ENCODE peak calls at places on chromosomes 6 and 20, in six cellular contexts. One of them, this sample, is unnamed. For H3K4me1, the result is how much of the 10 kb centered on the place peaks cover.

GRCh38 chr6:42845327-42845694 is 34.1 kb upstream of the RPL7L1 start:
- DNase-seq in colonic mucosa: peak
- DNase-seq in neural progenitor cell: no peak
- DNase-seq in left ventricle myocardium inferior: no peak
- DNase-seq in A549: no peak
- DNase-seq in kidney: no peak
- DNase-seq in this sample: no peak

GRCh38 chr6:123925360-123925759 is 121.7 kb downstream of the NKAIN2 start:
- DNase-seq in colonic mucosa: no peak
- DNase-seq in kidney: no peak
- DNase-seq in A549: no peak
- DNase-seq in neural progenitor cell: no peak
- DNase-seq in left ventricle myocardium inferior: no peak
- DNase-seq in this sample: no peak

GRCh38 chr6:10030942-10031537 is 383.8 kb downstream of the TFAP2A start:
- DNase-seq in kidney: no peak
- DNase-seq in left ventricle myocardium inferior: no peak
- DNase-seq in colonic mucosa: no peak
- DNase-seq in neural progenitor cell: peak
- DNase-seq in A549: no peak
- DNase-seq in this sample: no peak

GRCh38 chr6:127102299-127102698 is 16.2 kb upstream of the RSPO3 start:
- DNase-seq in left ventricle myocardium inferior: no peak
- DNase-seq in kidney: no peak
- DNase-seq in colonic mucosa: no peak
- DNase-seq in neural progenitor cell: no peak
- DNase-seq in A549: peak
- DNase-seq in this sample: no peak

GRCh38 chr6:32622545-32623401 is 14.4 kb upstream of the HLA-DQA1 start:
- DNase-seq in colonic mucosa: peak
- DNase-seq in A549: no peak
- DNase-seq in kidney: no peak
- DNase-seq in neural progenitor cell: peak
- DNase-seq in left ventricle myocardium inferior: no peak
- DNase-seq in this sample: peak

GRCh38 chr6:105310371-105310770 is 92.5 kb downstream of the PREP start:
- DNase-seq in neural progenitor cell: no peak
- DNase-seq in kidney: no peak
- DNase-seq in left ventricle myocardium inferior: no peak
- DNase-seq in colonic mucosa: peak
- DNase-seq in A549: no peak
- DNase-seq in this sample: no peak

GRCh38 chr6:167116109-167116837 is 6.6 kb upstream of the CCR6 start:
- DNase-seq in colonic mucosa: no peak
- DNase-seq in neural progenitor cell: no peak
- DNase-seq in left ventricle myocardium inferior: no peak
- DNase-seq in A549: no peak
- DNase-seq in kidney: peak
- DNase-seq in this sample: no peak

GRCh38 chr20:46559685-46560440 is 9.4 kb upstream of the OCSTAMP start:
- DNase-seq in A549: no peak
- DNase-seq in colonic mucosa: no peak
- DNase-seq in kidney: no peak
- DNase-seq in neural progenitor cell: no peak
- DNase-seq in left ventricle myocardium inferior: no peak
- DNase-seq in this sample: no peak

GRCh38 chr6:73652637-73653570 is 888 bp downstream of the SLC17A5 start:
- DNase-seq in kidney: peak
- DNase-seq in colonic mucosa: peak
- DNase-seq in neural progenitor cell: peak
- DNase-seq in A549: peak
- DNase-seq in left ventricle myocardium inferior: peak
- DNase-seq in this sample: peak

GRCh38 chr6:143449731-143450452 is 603 bp downstream of the ADAT2 start:
- DNase-seq in colonic mucosa: peak
- DNase-seq in A549: peak
- DNase-seq in kidney: peak
- DNase-seq in left ventricle myocardium inferior: no peak
- DNase-seq in neural progenitor cell: peak
- DNase-seq in this sample: peak

GRCh38 chr6:74519172-74519571 is 686.7 kb downstream of the COL12A1 start:
- DNase-seq in A549: peak
- DNase-seq in neural progenitor cell: no peak
- DNase-seq in colonic mucosa: no peak
- DNase-seq in kidney: no peak
- DNase-seq in left ventricle myocardium inferior: no peak
- DNase-seq in this sample: no peak

GRCh38 chr6:127907960-127908640 is 7.2 kb upstream of the THEMIS start:
- DNase-seq in colonic mucosa: no peak
- DNase-seq in left ventricle myocardium inferior: no peak
- DNase-seq in A549: no peak
- DNase-seq in kidney: no peak
- DNase-seq in neural progenitor cell: no peak
- DNase-seq in this sample: no peak

GRCh38 chr6:137743493-137743892 is 123.6 kb upstream of the TNFAIP3 start:
- DNase-seq in colonic mucosa: no peak
- DNase-seq in left ventricle myocardium inferior: no peak
- DNase-seq in kidney: no peak
- DNase-seq in A549: no peak
- DNase-seq in neural progenitor cell: no peak
- DNase-seq in this sample: no peak

GRCh38 chr20:38199506-38200390 is 34.7 kb upstream of the TGM2 start:
- DNase-seq in kidney: no peak
- DNase-seq in neural progenitor cell: no peak
- DNase-seq in colonic mucosa: no peak
- DNase-seq in A549: no peak
- DNase-seq in left ventricle myocardium inferior: no peak
- DNase-seq in this sample: no peak

GRCh38 chr6:152270301-152270925 is 366.7 kb downstream of the SYNE1 start:
- DNase-seq in left ventricle myocardium inferior: no peak
- DNase-seq in colonic mucosa: no peak
- DNase-seq in neural progenitor cell: no peak
- DNase-seq in A549: no peak
- DNase-seq in kidney: no peak
- DNase-seq in this sample: no peak

GRCh38 chr6:130696806-130697205 is 130.4 kb upstream of the SMLR1 start:
- DNase-seq in left ventricle myocardium inferior: no peak
- DNase-seq in colonic mucosa: no peak
- DNase-seq in A549: no peak
- DNase-seq in kidney: no peak
- DNase-seq in neural progenitor cell: no peak
- DNase-seq in this sample: no peak

GRCh38 chr6:53979468-53980067 is 131.7 kb upstream of the MLIP start:
- DNase-seq in kidney: no peak
- DNase-seq in left ventricle myocardium inferior: no peak
- DNase-seq in A549: peak
- DNase-seq in neural progenitor cell: peak
- DNase-seq in colonic mucosa: no peak
- DNase-seq in this sample: no peak

GRCh38 chr6:85416766-85417165 is 33.1 kb upstream of the NT5E start:
- DNase-seq in left ventricle myocardium inferior: no peak
- DNase-seq in kidney: no peak
- DNase-seq in colonic mucosa: no peak
- DNase-seq in neural progenitor cell: no peak
- DNase-seq in A549: no peak
- DNase-seq in this sample: no peak

GRCh38 chr6:30112402-30113376 is at the start of gene TRIM31:
- DNase-seq in left ventricle myocardium inferior: no peak
- DNase-seq in kidney: no peak
- DNase-seq in neural progenitor cell: no peak
- DNase-seq in A549: peak
- DNase-seq in colonic mucosa: peak
- DNase-seq in this sample: no peak

GRCh38 chr6:90086517-90086916 is 192.2 kb downstream of the GJA10 start:
- DNase-seq in left ventricle myocardium inferior: no peak
- DNase-seq in A549: peak
- DNase-seq in colonic mucosa: no peak
- DNase-seq in kidney: no peak
- DNase-seq in neural progenitor cell: no peak
- DNase-seq in this sample: no peak

GRCh38 chr6:72813807-72814596 is 192.1 kb downstream of the KCNQ5 start:
- DNase-seq in left ventricle myocardium inferior: no peak
- DNase-seq in colonic mucosa: no peak
- DNase-seq in neural progenitor cell: no peak
- DNase-seq in A549: no peak
- DNase-seq in kidney: no peak
- DNase-seq in this sample: no peak

DNA sequence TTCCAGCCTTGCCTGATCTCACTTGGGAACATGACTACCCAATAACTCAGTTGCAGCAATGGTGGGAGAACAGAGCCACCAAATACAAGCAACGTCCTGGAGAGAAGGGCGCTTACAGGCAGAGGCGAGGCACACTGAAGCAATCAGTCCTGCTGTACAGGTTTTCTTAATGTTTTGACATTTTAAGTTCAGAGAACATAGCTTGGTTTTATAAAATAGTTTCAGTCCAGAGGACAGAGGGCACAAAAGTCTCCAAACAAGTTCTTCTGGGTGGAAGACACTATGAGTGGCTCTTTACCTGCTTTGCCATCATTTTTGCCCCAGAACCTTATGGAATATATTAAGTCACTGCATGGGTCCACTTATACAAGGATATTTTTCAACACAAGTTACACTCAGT is 103.4 kb upstream of the KCNG1 start:
- DNase-seq in neural progenitor cell: no peak
- DNase-seq in colonic mucosa: no peak
- DNase-seq in A549: no peak
- DNase-seq in kidney: no peak
- DNase-seq in left ventricle myocardium inferior: no peak
- DNase-seq in this sample: no peak
- H3K4me1 ChIP-seq in neural progenitor cell: under half
- H3K4me1 ChIP-seq in colonic mucosa: under half
- H3K4me1 ChIP-seq in A549: under half
- H3K4me1 ChIP-seq in kidney: under half
- H3K4me1 ChIP-seq in left ventricle myocardium inferior: under half
- H3K4me1 ChIP-seq in this sample: under half

GRCh38 chr20:20755227-20755626 is 42.8 kb upstream of the RALGAPA2 start:
- DNase-seq in left ventricle myocardium inferior: no peak
- DNase-seq in kidney: no peak
- DNase-seq in A549: no peak
- DNase-seq in colonic mucosa: no peak
- DNase-seq in neural progenitor cell: no peak
- DNase-seq in this sample: no peak
- H3K27ac ChIP-seq in left ventricle myocardium inferior: no peak
- H3K27ac ChIP-seq in kidney: no peak
- H3K27ac ChIP-seq in A549: no peak
- H3K27ac ChIP-seq in colonic mucosa: no peak
- H3K27ac ChIP-seq in neural progenitor cell: no peak
- H3K27ac ChIP-seq in this sample: no peak

GRCh38 chr20:25041813-25042530 is 16.0 kb downstream of the ACSS1 start:
- DNase-seq in A549: no peak
- DNase-seq in colonic mucosa: no peak
- DNase-seq in kidney: peak
- DNase-seq in left ventricle myocardium inferior: no peak
- DNase-seq in neural progenitor cell: no peak
- DNase-seq in this sample: no peak

GRCh38 chr20:25038591-25039015 is 19.3 kb downstream of the ACSS1 start:
- DNase-seq in A549: no peak
- DNase-seq in kidney: no peak
- DNase-seq in left ventricle myocardium inferior: no peak
- DNase-seq in colonic mucosa: no peak
- DNase-seq in neural progenitor cell: no peak
- DNase-seq in this sample: no peak

GRCh38 chr20:25038103-25038410 is 19.9 kb downstream of the ACSS1 start:
- DNase-seq in colonic mucosa: no peak
- DNase-seq in neural progenitor cell: no peak
- DNase-seq in left ventricle myocardium inferior: no peak
- DNase-seq in kidney: no peak
- DNase-seq in A549: no peak
- DNase-seq in this sample: no peak

GRCh38 chr20:25039697-25040437 is 18.1 kb downstream of the ACSS1 start:
- DNase-seq in left ventricle myocardium inferior: peak
- DNase-seq in neural progenitor cell: no peak
- DNase-seq in kidney: peak
- DNase-seq in A549: no peak
- DNase-seq in colonic mucosa: peak
- DNase-seq in this sample: peak

DNA sequence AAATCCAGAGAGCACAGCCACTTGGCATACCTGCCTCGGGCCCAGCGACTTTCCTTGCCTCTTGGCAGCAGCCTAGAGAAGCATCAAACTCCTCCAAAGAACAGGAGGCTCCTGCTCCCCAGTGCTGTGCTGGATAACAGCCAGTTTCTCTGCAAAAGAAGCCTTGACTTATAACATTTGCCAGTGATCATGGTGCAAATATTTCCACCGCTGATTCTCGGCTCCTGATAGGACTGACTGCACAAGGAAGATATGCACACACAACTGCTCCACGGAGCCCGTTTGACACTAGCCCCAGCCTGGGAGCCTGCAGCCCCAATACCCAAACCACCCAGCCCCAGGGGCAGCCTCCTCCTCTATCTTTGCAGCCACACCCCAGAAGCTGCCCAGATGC is 17.5 kb downstream of the ACSS1 start:
- DNase-seq in colonic mucosa: peak
- DNase-seq in neural progenitor cell: no peak
- DNase-seq in A549: no peak
- DNase-seq in left ventricle myocardium inferior: no peak
- DNase-seq in kidney: no peak
- DNase-seq in this sample: no peak
- H3K4me1 ChIP-seq in colonic mucosa: half or more
- H3K4me1 ChIP-seq in neural progenitor cell: under half
- H3K4me1 ChIP-seq in A549: under half
- H3K4me1 ChIP-seq in left ventricle myocardium inferior: half or more
- H3K4me1 ChIP-seq in kidney: half or more
- H3K4me1 ChIP-seq in this sample: half or more

GRCh38 chr6:3809515-3809891 is 39.7 kb upstream of the FAM50B start:
- DNase-seq in neural progenitor cell: no peak
- DNase-seq in colonic mucosa: no peak
- DNase-seq in kidney: no peak
- DNase-seq in A549: no peak
- DNase-seq in left ventricle myocardium inferior: no peak
- DNase-seq in this sample: no peak

GRCh38 chr6:3808759-3809514 is 40.2 kb upstream of the FAM50B start:
- DNase-seq in neural progenitor cell: no peak
- DNase-seq in colonic mucosa: no peak
- DNase-seq in A549: peak
- DNase-seq in left ventricle myocardium inferior: peak
- DNase-seq in kidney: no peak
- DNase-seq in this sample: no peak

GRCh38 chr6:3811191-3811590 is 38.0 kb upstream of the FAM50B start:
- DNase-seq in A549: no peak
- DNase-seq in neural progenitor cell: no peak
- DNase-seq in colonic mucosa: no peak
- DNase-seq in kidney: no peak
- DNase-seq in left ventricle myocardium inferior: no peak
- DNase-seq in this sample: no peak

GRCh38 chr6:3808189-3808588 is 41.0 kb upstream of the FAM50B start:
- DNase-seq in kidney: no peak
- DNase-seq in left ventricle myocardium inferior: no peak
- DNase-seq in colonic mucosa: no peak
- DNase-seq in neural progenitor cell: no peak
- DNase-seq in A549: no peak
- DNase-seq in this sample: no peak

DNA sequence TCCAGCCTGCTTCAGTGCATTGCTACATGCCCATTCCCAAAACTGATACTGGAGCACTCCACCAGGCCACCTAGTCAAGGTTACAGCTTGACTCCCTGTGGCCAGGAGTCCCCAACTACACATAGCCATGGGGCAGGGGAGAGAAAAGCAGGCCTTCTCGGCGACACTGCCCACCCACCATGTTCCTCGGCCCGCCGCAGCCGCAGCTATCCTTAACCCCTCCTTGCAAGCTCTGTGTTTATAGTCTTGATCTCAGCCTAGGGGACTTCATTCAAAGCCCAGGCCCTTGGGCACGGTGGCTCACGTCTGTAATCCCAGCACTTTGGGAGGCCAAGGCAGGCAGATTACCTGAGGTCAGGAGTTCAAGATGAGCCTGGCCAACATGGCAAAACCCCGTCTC is 39.2 kb upstream of the FAM50B start:
- DNase-seq in colonic mucosa: no peak
- DNase-seq in kidney: no peak
- DNase-seq in left ventricle myocardium inferior: no peak
- DNase-seq in A549: no peak
- DNase-seq in neural progenitor cell: no peak
- DNase-seq in this sample: no peak
- H3K27ac ChIP-seq in colonic mucosa: no peak
- H3K27ac ChIP-seq in kidney: no peak
- H3K27ac ChIP-seq in left ventricle myocardium inferior: no peak
- H3K27ac ChIP-seq in A549: peak
- H3K27ac ChIP-seq in neural progenitor cell: no peak
- H3K27ac ChIP-seq in this sample: no peak